ENCODE peak calls at places on chromosomes 2 and 18, in five cellular contexts. One of them, this sample, is unnamed.
A peak's percentile ranks its signal among the peaks of the same experiment; 100 is the strongest.

GRCh38 chr2:11129598-11130449 is 25.4 kb upstream of the SLC66A3 start:
- DNase-seq in GM12878: no peak
- DNase-seq in WTC11: peak; percentile 95
- DNase-seq in IMR-90: no peak
- DNase-seq in CD4-positive, alpha-beta T cell: peak; percentile 71
- DNase-seq in this sample: peak; percentile 87

GRCh38 chr2:107811376-107811775 is 15.3 kb upstream of the RGPD4 start:
- DNase-seq in GM12878: no peak
- DNase-seq in WTC11: no peak
- DNase-seq in IMR-90: no peak
- DNase-seq in CD4-positive, alpha-beta T cell: no peak
- DNase-seq in this sample: no peak

GRCh38 chr2:167508709-167509108 is 620.4 kb downstream of the XIRP2 start:
- DNase-seq in GM12878: no peak
- DNase-seq in WTC11: no peak
- DNase-seq in IMR-90: no peak
- DNase-seq in CD4-positive, alpha-beta T cell: no peak
- DNase-seq in this sample: no peak

GRCh38 chr2:179410552-179411356 is 146.1 kb upstream of the SESTD1 start:
- DNase-seq in GM12878: no peak
- DNase-seq in WTC11: peak; percentile 45
- DNase-seq in IMR-90: peak; percentile 65
- DNase-seq in CD4-positive, alpha-beta T cell: no peak
- DNase-seq in this sample: peak; percentile 33

GRCh38 chr2:222878877-222879601 is 18.2 kb downstream of the ACSL3 start:
- DNase-seq in GM12878: no peak
- DNase-seq in WTC11: no peak
- DNase-seq in IMR-90: peak; percentile 84
- DNase-seq in CD4-positive, alpha-beta T cell: no peak
- DNase-seq in this sample: no peak

GRCh38 chr2:222884765-222885424 is 24.1 kb downstream of the ACSL3 start:
- DNase-seq in GM12878: no peak
- DNase-seq in WTC11: no peak
- DNase-seq in IMR-90: no peak
- DNase-seq in CD4-positive, alpha-beta T cell: no peak
- DNase-seq in this sample: no peak

GRCh38 chr2:120303177-120303576 is 42.8 kb upstream of the INHBB start:
- DNase-seq in GM12878: no peak
- DNase-seq in WTC11: no peak
- DNase-seq in IMR-90: no peak
- DNase-seq in CD4-positive, alpha-beta T cell: no peak
- DNase-seq in this sample: peak; percentile 33

GRCh38 chr18:55048892-55049291 is 89.6 kb upstream of the CCDC68 start:
- DNase-seq in GM12878: no peak
- DNase-seq in WTC11: no peak
- DNase-seq in IMR-90: peak; percentile 65
- DNase-seq in CD4-positive, alpha-beta T cell: no peak
- DNase-seq in this sample: no peak

GRCh38 chr18:8980496-8981402 is 121.8 kb upstream of the NDUFV2 start:
- DNase-seq in GM12878: no peak
- DNase-seq in WTC11: no peak
- DNase-seq in IMR-90: no peak
- DNase-seq in CD4-positive, alpha-beta T cell: no peak
- DNase-seq in this sample: no peak

GRCh38 chr2:37365669-37366068 is 21.2 kb downstream of the QPCT start:
- DNase-seq in GM12878: no peak
- DNase-seq in WTC11: no peak
- DNase-seq in IMR-90: no peak
- DNase-seq in CD4-positive, alpha-beta T cell: no peak
- DNase-seq in this sample: no peak

GRCh38 chr18:31538837-31539236 is 40.9 kb downstream of the DSG2 start:
- DNase-seq in GM12878: no peak
- DNase-seq in WTC11: no peak
- DNase-seq in IMR-90: no peak
- DNase-seq in CD4-positive, alpha-beta T cell: no peak
- DNase-seq in this sample: no peak

GRCh38 chr2:239813261-239814135 is 211.6 kb downstream of the NDUFA10 start:
- DNase-seq in GM12878: no peak
- DNase-seq in WTC11: peak; percentile 5
- DNase-seq in IMR-90: no peak
- DNase-seq in CD4-positive, alpha-beta T cell: no peak
- DNase-seq in this sample: no peak

GRCh38 chr2:230643576-230644291 is 68.9 kb upstream of the CAB39 start:
- DNase-seq in GM12878: no peak
- DNase-seq in WTC11: no peak
- DNase-seq in IMR-90: no peak
- DNase-seq in CD4-positive, alpha-beta T cell: no peak
- DNase-seq in this sample: no peak

GRCh38 chr2:130872276-130873125 is 35.8 kb downstream of the ARHGEF4 start:
- DNase-seq in GM12878: no peak
- DNase-seq in WTC11: no peak
- DNase-seq in IMR-90: no peak
- DNase-seq in CD4-positive, alpha-beta T cell: no peak
- DNase-seq in this sample: no peak

GRCh38 chr2:174729797-174730529 is 34.3 kb downstream of the CHRNA1 start:
- DNase-seq in GM12878: no peak
- DNase-seq in WTC11: peak; percentile 65
- DNase-seq in IMR-90: peak; percentile 10
- DNase-seq in CD4-positive, alpha-beta T cell: peak; percentile 30
- DNase-seq in this sample: no peak

GRCh38 chr2:220341014-220341413 is 713.6 kb downstream of the SLC4A3 start:
- DNase-seq in GM12878: no peak
- DNase-seq in WTC11: no peak
- DNase-seq in IMR-90: peak; percentile 3
- DNase-seq in CD4-positive, alpha-beta T cell: no peak
- DNase-seq in this sample: no peak

GRCh38 chr18:74940856-74941255 is 268.1 kb downstream of the PTGR3 start:
- DNase-seq in GM12878: no peak
- DNase-seq in WTC11: no peak
- DNase-seq in IMR-90: no peak
- DNase-seq in CD4-positive, alpha-beta T cell: no peak
- DNase-seq in this sample: no peak

GRCh38 chr2:46327627-46328026 is 30.4 kb downstream of the EPAS1 start:
- DNase-seq in GM12878: no peak
- DNase-seq in WTC11: peak; percentile 36
- DNase-seq in IMR-90: no peak
- DNase-seq in CD4-positive, alpha-beta T cell: no peak
- DNase-seq in this sample: no peak

GRCh38 chr2:46329340-46329739 is 32.1 kb downstream of the EPAS1 start:
- DNase-seq in GM12878: no peak
- DNase-seq in WTC11: no peak
- DNase-seq in IMR-90: no peak
- DNase-seq in CD4-positive, alpha-beta T cell: no peak
- DNase-seq in this sample: no peak

GRCh38 chr2:46326231-46326980 is 29.2 kb downstream of the EPAS1 start:
- DNase-seq in GM12878: no peak
- DNase-seq in WTC11: no peak
- DNase-seq in IMR-90: no peak
- DNase-seq in CD4-positive, alpha-beta T cell: no peak
- DNase-seq in this sample: no peak

GRCh38 chr2:46329803-46330775 is 32.9 kb downstream of the EPAS1 start:
- DNase-seq in GM12878: no peak
- DNase-seq in WTC11: no peak
- DNase-seq in IMR-90: peak; percentile 95
- DNase-seq in CD4-positive, alpha-beta T cell: no peak
- DNase-seq in this sample: no peak

DNA sequence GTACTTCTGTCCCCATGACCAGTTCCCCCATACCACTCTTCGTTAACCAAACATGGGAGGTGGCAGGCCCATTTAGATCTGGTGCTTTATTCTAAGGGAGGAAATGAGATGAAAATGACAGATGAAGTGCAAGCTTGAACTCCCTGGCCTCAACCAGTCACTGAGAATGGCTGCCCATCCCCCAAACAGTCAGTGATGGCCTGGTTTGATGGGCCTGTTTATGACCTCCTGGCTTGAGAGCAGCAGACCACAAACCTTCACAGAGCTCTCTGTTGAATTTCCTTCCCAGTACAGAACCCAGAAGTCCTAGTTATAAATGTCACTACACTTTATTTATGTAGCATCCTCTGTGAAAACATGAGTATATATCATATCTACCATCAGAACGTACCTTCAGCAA is 31.1 kb downstream of the EPAS1 start:
- DNase-seq in GM12878: no peak
- DNase-seq in WTC11: no peak
- DNase-seq in IMR-90: no peak
- DNase-seq in CD4-positive, alpha-beta T cell: no peak
- DNase-seq in this sample: no peak
- TF ChIP-seq CTCF in GM12878: no peak
- TF ChIP-seq CTCF in WTC11: no peak
- TF ChIP-seq CTCF in IMR-90: no peak
- TF ChIP-seq CTCF in CD4-positive, alpha-beta T cell: no peak
- TF ChIP-seq CTCF in this sample: no peak

DNA sequence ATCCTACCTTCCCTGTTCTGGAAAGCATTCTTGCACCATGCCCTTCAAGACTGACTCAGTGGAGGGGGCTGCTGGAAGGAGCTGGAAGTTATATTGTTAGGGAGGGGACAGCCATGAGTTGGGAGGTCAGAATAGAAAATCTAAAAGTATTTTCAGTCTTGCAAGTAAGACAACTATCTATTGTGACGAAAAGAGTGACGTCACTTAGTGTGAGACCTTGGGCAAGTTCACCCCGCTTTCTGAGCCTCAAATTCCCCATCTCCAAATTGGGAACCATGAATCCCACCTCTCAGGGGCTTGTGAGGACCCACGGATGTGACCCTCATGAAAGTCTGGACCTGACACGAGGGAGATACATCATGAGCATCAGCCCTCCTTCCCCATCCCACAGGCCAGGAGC is 46.5 kb downstream of the FOSL2 start:
- DNase-seq in GM12878: no peak
- DNase-seq in WTC11: no peak
- DNase-seq in IMR-90: no peak
- DNase-seq in CD4-positive, alpha-beta T cell: no peak
- DNase-seq in this sample: no peak
- TF ChIP-seq CTCF in GM12878: no peak
- TF ChIP-seq CTCF in WTC11: no peak
- TF ChIP-seq CTCF in IMR-90: no peak
- TF ChIP-seq CTCF in CD4-positive, alpha-beta T cell: no peak
- TF ChIP-seq CTCF in this sample: no peak

GRCh38 chr2:216147172-216148131 is 38.3 kb downstream of the XRCC5 start:
- DNase-seq in GM12878: no peak
- DNase-seq in WTC11: no peak
- DNase-seq in IMR-90: no peak
- DNase-seq in CD4-positive, alpha-beta T cell: no peak
- DNase-seq in this sample: peak; percentile 44

GRCh38 chr2:216148983-216149382 is 39.8 kb downstream of the XRCC5 start:
- DNase-seq in GM12878: no peak
- DNase-seq in WTC11: no peak
- DNase-seq in IMR-90: no peak
- DNase-seq in CD4-positive, alpha-beta T cell: no peak
- DNase-seq in this sample: no peak

GRCh38 chr2:216149741-216150140 is 40.6 kb downstream of the XRCC5 start:
- DNase-seq in GM12878: no peak
- DNase-seq in WTC11: no peak
- DNase-seq in IMR-90: peak; percentile 70
- DNase-seq in CD4-positive, alpha-beta T cell: no peak
- DNase-seq in this sample: no peak

GRCh38 chr2:216155954-216156353 is 46.8 kb downstream of the XRCC5 start:
- DNase-seq in GM12878: no peak
- DNase-seq in WTC11: no peak
- DNase-seq in IMR-90: peak; percentile 43
- DNase-seq in CD4-positive, alpha-beta T cell: no peak
- DNase-seq in this sample: no peak

GRCh38 chr2:216151313-216152030 is 42.3 kb downstream of the XRCC5 start:
- DNase-seq in GM12878: no peak
- DNase-seq in WTC11: no peak
- DNase-seq in IMR-90: peak; percentile 24
- DNase-seq in CD4-positive, alpha-beta T cell: no peak
- DNase-seq in this sample: no peak
- TF ChIP-seq CTCF in GM12878: no peak
- TF ChIP-seq CTCF in WTC11: no peak
- TF ChIP-seq CTCF in IMR-90: peak; percentile 27
- TF ChIP-seq CTCF in CD4-positive, alpha-beta T cell: no peak
- TF ChIP-seq CTCF in this sample: peak; percentile 21

GRCh38 chr2:98445167-98445522 is 487 bp downstream of the INPP4A start:
- DNase-seq in GM12878: no peak
- DNase-seq in WTC11: no peak
- DNase-seq in IMR-90: no peak
- DNase-seq in CD4-positive, alpha-beta T cell: no peak
- DNase-seq in this sample: peak; percentile 17

GRCh38 chr2:98444436-98445166 is at the start of gene INPP4A:
- DNase-seq in GM12878: no peak
- DNase-seq in WTC11: peak; percentile 83
- DNase-seq in IMR-90: peak; percentile 42
- DNase-seq in CD4-positive, alpha-beta T cell: peak; percentile 79
- DNase-seq in this sample: peak; percentile 84

GRCh38 chr2:98448441-98449145 is 3.9 kb downstream of the INPP4A start:
- DNase-seq in GM12878: no peak
- DNase-seq in WTC11: no peak
- DNase-seq in IMR-90: no peak
- DNase-seq in CD4-positive, alpha-beta T cell: no peak
- DNase-seq in this sample: no peak

GRCh38 chr2:98446850-98447249 is 2.2 kb downstream of the INPP4A start:
- DNase-seq in GM12878: no peak
- DNase-seq in WTC11: no peak
- DNase-seq in IMR-90: no peak
- DNase-seq in CD4-positive, alpha-beta T cell: no peak
- DNase-seq in this sample: no peak

GRCh38 chr2:98445708-98446577 is 1.3 kb downstream of the INPP4A start:
- DNase-seq in GM12878: no peak
- DNase-seq in WTC11: no peak
- DNase-seq in IMR-90: no peak
- DNase-seq in CD4-positive, alpha-beta T cell: no peak
- DNase-seq in this sample: no peak
- TF ChIP-seq CTCF in GM12878: no peak
- TF ChIP-seq CTCF in WTC11: no peak
- TF ChIP-seq CTCF in IMR-90: no peak
- TF ChIP-seq CTCF in CD4-positive, alpha-beta T cell: no peak
- TF ChIP-seq CTCF in this sample: no peak

GRCh38 chr2:200616193-200616592 is 30.4 kb downstream of the AOX1 start:
- DNase-seq in GM12878: no peak
- DNase-seq in WTC11: no peak
- DNase-seq in IMR-90: no peak
- DNase-seq in CD4-positive, alpha-beta T cell: no peak
- DNase-seq in this sample: no peak
- TF ChIP-seq CTCF in GM12878: no peak
- TF ChIP-seq CTCF in WTC11: no peak
- TF ChIP-seq CTCF in IMR-90: no peak
- TF ChIP-seq CTCF in CD4-positive, alpha-beta T cell: no peak
- TF ChIP-seq CTCF in this sample: no peak

DNA sequence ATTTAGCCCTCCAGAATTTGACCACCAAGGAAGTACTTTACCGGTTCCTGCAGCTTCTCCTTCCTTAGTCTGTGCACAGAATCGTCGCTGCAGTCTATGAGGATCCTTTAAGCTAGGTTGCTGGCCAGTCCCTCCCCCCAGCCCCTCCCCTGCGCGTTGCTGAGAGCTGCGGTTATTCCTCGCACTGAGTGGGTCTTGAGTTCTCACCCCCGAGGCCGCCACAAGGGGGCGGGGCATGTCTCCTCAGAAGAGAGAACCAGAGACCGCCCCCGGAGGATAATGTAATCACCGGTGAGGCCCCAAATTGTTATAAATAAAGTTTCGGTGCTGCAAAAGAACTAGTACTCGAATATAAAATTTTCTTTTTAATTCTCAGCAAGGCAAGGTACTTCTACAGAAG is 1184.9 kb upstream of the CDH2 start:
- DNase-seq in GM12878: no peak
- DNase-seq in WTC11: peak; percentile 84
- DNase-seq in IMR-90: no peak
- DNase-seq in CD4-positive, alpha-beta T cell: no peak
- DNase-seq in this sample: peak; percentile 34
- TF ChIP-seq CTCF in GM12878: no peak
- TF ChIP-seq CTCF in WTC11: peak; percentile 35
- TF ChIP-seq CTCF in IMR-90: no peak
- TF ChIP-seq CTCF in CD4-positive, alpha-beta T cell: no peak
- TF ChIP-seq CTCF in this sample: no peak

This sample was measured in WERI-Rb-1.